ENCODE peak calls at places on chromosome 12, in five cellular contexts. X, C, S, G and D are unnamed samples.

GRCh38 chr12:62468394-62468793 is 1.8 kb downstream of the MON2 start:
- DNase-seq in X (no peak), C (no peak), S (no peak), G (no peak), D (no peak)

GRCh38 chr12:51592034-51592705 is 1.1 kb downstream of the SCN8A start:
- DNase-seq in X (peak; percentile 7), C (peak; percentile 93), S (no peak), G (peak; percentile 87), D (no peak)

GRCh38 chr12:16346931-16347330 is 514 bp upstream of the MGST1 start:
- DNase-seq in X (no peak), C (no peak), S (no peak), G (no peak), D (no peak)

GRCh38 chr12:114858388-114859146 is 174.6 kb upstream of the TBX3 start:
- DNase-seq in X (no peak), C (no peak), S (no peak), G (no peak), D (no peak)

GRCh38 chr12:122886851-122887816 is 8.8 kb downstream of the VPS37B start:
- DNase-seq in X (no peak), C (peak; percentile 57), S (no peak), G (peak; percentile 89), D (no peak)

GRCh38 chr12:52873513-52873831 is 24.7 kb upstream of the KRT78 start:
- DNase-seq in X (no peak), C (no peak), S (peak; percentile 72), G (no peak), D (no peak)

GRCh38 chr12:65306229-65306602 is 27.7 kb downstream of the MSRB3 start:
- DNase-seq in X (no peak), C (no peak), S (no peak), G (peak; percentile 27), D (no peak)

GRCh38 chr12:95634622-95635621 is 83.6 kb upstream of the USP44 start:
- DNase-seq in X (no peak), C (peak; percentile 70), S (no peak), G (peak; percentile 67), D (no peak)

GRCh38 chr12:70557583-70558263 is 79.5 kb downstream of the PTPRB start:
- DNase-seq in X (no peak), C (no peak), S (no peak), G (no peak), D (no peak)

GRCh38 chr12:95805864-95806669 is 15.5 kb upstream of the NTN4 start:
- DNase-seq in X (no peak), C (peak; percentile 100), S (no peak), G (peak; percentile 97), D (peak; percentile 10)

GRCh38 chr12:13234045-13234641 is 37.6 kb downstream of the EMP1 start:
- DNase-seq in X (peak; percentile 51), C (peak; percentile 69), S (no peak), G (peak; percentile 46), D (peak; percentile 25)

GRCh38 chr12:53223391-53224267 is 8.4 kb downstream of the RARG start:
- DNase-seq in X (no peak), C (peak; percentile 75), S (no peak), G (peak; percentile 66), D (peak; percentile 45)